ENCODE peak calls at places on chromosomes 5 and 9, in eight cellular contexts. One of them, this sample, is unnamed.

GRCh38 chr5:128084228-128085167 is 932 bp downstream of the SLC12A2 start:
- DNase-seq in amniotic stem cell: no peak
- DNase-seq in NCI-H2081: peak; percentile 7
- DNase-seq in activated CD4-positive, alpha-beta T cell treated with anti-CD3 and anti-CD28 coated beads, Interleukin-2, amount 50 U/mL, for 1 hour: peak; percentile 44
- DNase-seq in HEK293T: peak; percentile 30
- DNase-seq in RCC 7860: no peak
- DNase-seq in foreskin fibroblast: peak; percentile 51
- DNase-seq in activated T-helper 1 cell treated with Interleukin-2 at 50 U/mL for 16 hours: peak; percentile 27
- DNase-seq in this sample: no peak

GRCh38 chr5:141958773-141959172 is 771 bp upstream of the PCDH12 start:
- DNase-seq in HEK293T: no peak
- DNase-seq in RCC 7860: no peak
- DNase-seq in amniotic stem cell: no peak
- DNase-seq in activated CD4-positive, alpha-beta T cell treated with anti-CD3 and anti-CD28 coated beads, Interleukin-2, amount 50 U/mL, for 1 hour: no peak
- DNase-seq in NCI-H2081: no peak
- DNase-seq in foreskin fibroblast: peak; percentile 47
- DNase-seq in activated T-helper 1 cell treated with Interleukin-2 at 50 U/mL for 16 hours: no peak
- DNase-seq in this sample: no peak

GRCh38 chr5:142716963-142717362 is 31.1 kb upstream of the FGF1 start:
- DNase-seq in HEK293T: peak; percentile 69
- DNase-seq in foreskin fibroblast: peak; percentile 67
- DNase-seq in NCI-H2081: peak; percentile 2
- DNase-seq in RCC 7860: peak; percentile 32
- DNase-seq in activated T-helper 1 cell treated with Interleukin-2 at 50 U/mL for 16 hours: no peak
- DNase-seq in activated CD4-positive, alpha-beta T cell treated with anti-CD3 and anti-CD28 coated beads, Interleukin-2, amount 50 U/mL, for 1 hour: peak; percentile 11
- DNase-seq in amniotic stem cell: no peak
- DNase-seq in this sample: no peak

GRCh38 chr5:10788358-10788757 is 27.3 kb upstream of the DAP start:
- DNase-seq in foreskin fibroblast: no peak
- DNase-seq in HEK293T: no peak
- DNase-seq in RCC 7860: no peak
- DNase-seq in amniotic stem cell: no peak
- DNase-seq in activated T-helper 1 cell treated with Interleukin-2 at 50 U/mL for 16 hours: no peak
- DNase-seq in NCI-H2081: peak; percentile 20
- DNase-seq in activated CD4-positive, alpha-beta T cell treated with anti-CD3 and anti-CD28 coated beads, Interleukin-2, amount 50 U/mL, for 1 hour: no peak
- DNase-seq in this sample: no peak

GRCh38 chr9:133050781-133051180 is 11.0 kb upstream of the CEL start:
- DNase-seq in activated T-helper 1 cell treated with Interleukin-2 at 50 U/mL for 16 hours: no peak
- DNase-seq in NCI-H2081: no peak
- DNase-seq in RCC 7860: no peak
- DNase-seq in foreskin fibroblast: no peak
- DNase-seq in activated CD4-positive, alpha-beta T cell treated with anti-CD3 and anti-CD28 coated beads, Interleukin-2, amount 50 U/mL, for 1 hour: no peak
- DNase-seq in amniotic stem cell: no peak
- DNase-seq in HEK293T: no peak
- DNase-seq in this sample: no peak

GRCh38 chr9:75866273-75866871 is 24.1 kb upstream of the PCSK5 start:
- DNase-seq in activated CD4-positive, alpha-beta T cell treated with anti-CD3 and anti-CD28 coated beads, Interleukin-2, amount 50 U/mL, for 1 hour: peak; percentile 26
- DNase-seq in activated T-helper 1 cell treated with Interleukin-2 at 50 U/mL for 16 hours: no peak
- DNase-seq in foreskin fibroblast: peak; percentile 71
- DNase-seq in HEK293T: peak; percentile 28
- DNase-seq in amniotic stem cell: peak; percentile 7
- DNase-seq in NCI-H2081: peak; percentile 56
- DNase-seq in RCC 7860: peak; percentile 37
- DNase-seq in this sample: no peak

GRCh38 chr5:125274938-125275759 is 528.7 kb upstream of the ZNF608 start:
- DNase-seq in activated CD4-positive, alpha-beta T cell treated with anti-CD3 and anti-CD28 coated beads, Interleukin-2, amount 50 U/mL, for 1 hour: no peak
- DNase-seq in foreskin fibroblast: no peak
- DNase-seq in NCI-H2081: peak; percentile 41
- DNase-seq in RCC 7860: peak; percentile 21
- DNase-seq in HEK293T: peak; percentile 61
- DNase-seq in activated T-helper 1 cell treated with Interleukin-2 at 50 U/mL for 16 hours: no peak
- DNase-seq in amniotic stem cell: no peak
- DNase-seq in this sample: no peak

GRCh38 chr9:74771262-74771585 is 116.5 kb downstream of the TRPM6 start:
- DNase-seq in NCI-H2081: no peak
- DNase-seq in amniotic stem cell: no peak
- DNase-seq in RCC 7860: no peak
- DNase-seq in HEK293T: no peak
- DNase-seq in activated CD4-positive, alpha-beta T cell treated with anti-CD3 and anti-CD28 coated beads, Interleukin-2, amount 50 U/mL, for 1 hour: no peak
- DNase-seq in foreskin fibroblast: no peak
- DNase-seq in activated T-helper 1 cell treated with Interleukin-2 at 50 U/mL for 16 hours: no peak
- DNase-seq in this sample: no peak

GRCh38 chr9:135223831-135224230 is 136.4 kb downstream of the OLFM1 start:
- DNase-seq in activated CD4-positive, alpha-beta T cell treated with anti-CD3 and anti-CD28 coated beads, Interleukin-2, amount 50 U/mL, for 1 hour: no peak
- DNase-seq in NCI-H2081: no peak
- DNase-seq in amniotic stem cell: no peak
- DNase-seq in activated T-helper 1 cell treated with Interleukin-2 at 50 U/mL for 16 hours: no peak
- DNase-seq in RCC 7860: no peak
- DNase-seq in HEK293T: no peak
- DNase-seq in foreskin fibroblast: no peak
- DNase-seq in this sample: no peak

This sample was measured in non-pigmented ciliary epithelial cell.